ENCODE peak calls at places on chromosome 3, in nine cellular contexts. One of them, this sample, is unnamed.

GRCh38 chr3:194069421-194070219 is 66.3 kb upstream of the HES1 start:
- DNase-seq in NCI-H1105: no peak
- DNase-seq in cerebellar cortex: no peak
- DNase-seq in head of caudate nucleus: no peak
- DNase-seq in naive thymus-derived CD4-positive, alpha-beta T cell: no peak
- DNase-seq in T follicular helper cell: no peak
- DNase-seq in activated gamma-delta T cell treated with Interleukin-2 at 50 U/mL for 16 hours: no peak
- DNase-seq in NCI-H1417: no peak
- DNase-seq in G401: no peak
- DNase-seq in this sample: no peak

GRCh38 chr3:141454906-141455602 is 31.8 kb upstream of the RASA2 start:
- DNase-seq in NCI-H1105: peak
- DNase-seq in naive thymus-derived CD4-positive, alpha-beta T cell: peak
- DNase-seq in G401: peak
- DNase-seq in NCI-H1417: peak
- DNase-seq in head of caudate nucleus: no peak
- DNase-seq in activated gamma-delta T cell treated with Interleukin-2 at 50 U/mL for 16 hours: peak
- DNase-seq in T follicular helper cell: no peak
- DNase-seq in cerebellar cortex: peak
- DNase-seq in this sample: no peak

GRCh38 chr3:171704002-171704401 is 106.3 kb downstream of the PLD1 start:
- DNase-seq in NCI-H1105: no peak
- DNase-seq in head of caudate nucleus: no peak
- DNase-seq in cerebellar cortex: peak
- DNase-seq in G401: no peak
- DNase-seq in naive thymus-derived CD4-positive, alpha-beta T cell: peak
- DNase-seq in NCI-H1417: peak
- DNase-seq in T follicular helper cell: no peak
- DNase-seq in activated gamma-delta T cell treated with Interleukin-2 at 50 U/mL for 16 hours: no peak
- DNase-seq in this sample: no peak

GRCh38 chr3:104951426-104951825 is 415.3 kb upstream of the ALCAM start:
- DNase-seq in NCI-H1105: no peak
- DNase-seq in cerebellar cortex: no peak
- DNase-seq in activated gamma-delta T cell treated with Interleukin-2 at 50 U/mL for 16 hours: no peak
- DNase-seq in T follicular helper cell: no peak
- DNase-seq in head of caudate nucleus: no peak
- DNase-seq in naive thymus-derived CD4-positive, alpha-beta T cell: no peak
- DNase-seq in NCI-H1417: no peak
- DNase-seq in G401: no peak
- DNase-seq in this sample: no peak

GRCh38 chr3:136932978-136933812 is 24.6 kb upstream of the IL20RB start:
- DNase-seq in G401: no peak
- DNase-seq in activated gamma-delta T cell treated with Interleukin-2 at 50 U/mL for 16 hours: no peak
- DNase-seq in NCI-H1105: no peak
- DNase-seq in T follicular helper cell: no peak
- DNase-seq in NCI-H1417: no peak
- DNase-seq in head of caudate nucleus: no peak
- DNase-seq in cerebellar cortex: no peak
- DNase-seq in naive thymus-derived CD4-positive, alpha-beta T cell: no peak
- DNase-seq in this sample: no peak

GRCh38 chr3:39099242-39099641 is 8.2 kb downstream of the GORASP1 start:
- DNase-seq in naive thymus-derived CD4-positive, alpha-beta T cell: no peak
- DNase-seq in G401: no peak
- DNase-seq in T follicular helper cell: no peak
- DNase-seq in NCI-H1105: no peak
- DNase-seq in head of caudate nucleus: no peak
- DNase-seq in NCI-H1417: no peak
- DNase-seq in activated gamma-delta T cell treated with Interleukin-2 at 50 U/mL for 16 hours: no peak
- DNase-seq in cerebellar cortex: no peak
- DNase-seq in this sample: no peak

GRCh38 chr3:46578973-46579755 is 13.1 kb upstream of the LRRC2 start:
- DNase-seq in NCI-H1105: no peak
- DNase-seq in cerebellar cortex: no peak
- DNase-seq in G401: no peak
- DNase-seq in NCI-H1417: no peak
- DNase-seq in head of caudate nucleus: no peak
- DNase-seq in T follicular helper cell: no peak
- DNase-seq in naive thymus-derived CD4-positive, alpha-beta T cell: no peak
- DNase-seq in activated gamma-delta T cell treated with Interleukin-2 at 50 U/mL for 16 hours: no peak
- DNase-seq in this sample: no peak

GRCh38 chr3:164460851-164461250 is 617.4 kb downstream of the SI start:
- DNase-seq in NCI-H1417: no peak
- DNase-seq in T follicular helper cell: no peak
- DNase-seq in NCI-H1105: no peak
- DNase-seq in cerebellar cortex: no peak
- DNase-seq in head of caudate nucleus: no peak
- DNase-seq in activated gamma-delta T cell treated with Interleukin-2 at 50 U/mL for 16 hours: no peak
- DNase-seq in G401: no peak
- DNase-seq in naive thymus-derived CD4-positive, alpha-beta T cell: no peak
- DNase-seq in this sample: no peak

GRCh38 chr3:75978686-75979085 is 193.3 kb upstream of the ZNF717 start:
- DNase-seq in naive thymus-derived CD4-positive, alpha-beta T cell: no peak
- DNase-seq in T follicular helper cell: no peak
- DNase-seq in G401: no peak
- DNase-seq in activated gamma-delta T cell treated with Interleukin-2 at 50 U/mL for 16 hours: no peak
- DNase-seq in head of caudate nucleus: no peak
- DNase-seq in cerebellar cortex: no peak
- DNase-seq in NCI-H1417: no peak
- DNase-seq in NCI-H1105: no peak
- DNase-seq in this sample: no peak

GRCh38 chr3:100093826-100094225 is 20.5 kb downstream of the FILIP1L start:
- DNase-seq in head of caudate nucleus: no peak
- DNase-seq in NCI-H1417: no peak
- DNase-seq in T follicular helper cell: no peak
- DNase-seq in activated gamma-delta T cell treated with Interleukin-2 at 50 U/mL for 16 hours: no peak
- DNase-seq in G401: no peak
- DNase-seq in naive thymus-derived CD4-positive, alpha-beta T cell: no peak
- DNase-seq in cerebellar cortex: no peak
- DNase-seq in NCI-H1105: no peak
- DNase-seq in this sample: no peak

GRCh38 chr3:183819831-183820230 is 5.5 kb downstream of the MAP6D1 start:
- DNase-seq in T follicular helper cell: no peak
- DNase-seq in activated gamma-delta T cell treated with Interleukin-2 at 50 U/mL for 16 hours: no peak
- DNase-seq in NCI-H1105: no peak
- DNase-seq in cerebellar cortex: peak
- DNase-seq in NCI-H1417: no peak
- DNase-seq in naive thymus-derived CD4-positive, alpha-beta T cell: no peak
- DNase-seq in head of caudate nucleus: no peak
- DNase-seq in G401: peak
- DNase-seq in this sample: no peak

GRCh38 chr3:2810723-2811122 is 299.5 kb downstream of the IL5RA start:
- DNase-seq in G401: no peak
- DNase-seq in cerebellar cortex: no peak
- DNase-seq in activated gamma-delta T cell treated with Interleukin-2 at 50 U/mL for 16 hours: no peak
- DNase-seq in NCI-H1417: no peak
- DNase-seq in naive thymus-derived CD4-positive, alpha-beta T cell: no peak
- DNase-seq in head of caudate nucleus: no peak
- DNase-seq in NCI-H1105: no peak
- DNase-seq in T follicular helper cell: no peak
- DNase-seq in this sample: no peak

GRCh38 chr3:111392911-111393351 is 149.1 kb upstream of the CD96 start:
- DNase-seq in head of caudate nucleus: no peak
- DNase-seq in T follicular helper cell: peak
- DNase-seq in activated gamma-delta T cell treated with Interleukin-2 at 50 U/mL for 16 hours: peak
- DNase-seq in cerebellar cortex: no peak
- DNase-seq in G401: no peak
- DNase-seq in NCI-H1105: no peak
- DNase-seq in NCI-H1417: no peak
- DNase-seq in naive thymus-derived CD4-positive, alpha-beta T cell: peak
- DNase-seq in this sample: peak

GRCh38 chr3:55160241-55160877 is 232.5 kb upstream of the LRTM1 start:
- DNase-seq in activated gamma-delta T cell treated with Interleukin-2 at 50 U/mL for 16 hours: no peak
- DNase-seq in T follicular helper cell: no peak
- DNase-seq in naive thymus-derived CD4-positive, alpha-beta T cell: no peak
- DNase-seq in G401: no peak
- DNase-seq in cerebellar cortex: no peak
- DNase-seq in head of caudate nucleus: no peak
- DNase-seq in NCI-H1105: no peak
- DNase-seq in NCI-H1417: no peak
- DNase-seq in this sample: no peak